ENCODE peak calls at places on chromosome 6, in six cellular contexts. T is CD4-positive, alpha-beta T cell; A is occipital lobe; M is NCI-H2081; J is CD8-positive, alpha-beta memory T cell; W is NCI-H1436. D is an unnamed sample.

GRCh38 chr6:33330736-33331135 is 13.2 kb upstream of the ZBTB22 start:
- DNase-seq in T (no peak), A (no peak), M (no peak), J (no peak), W (no peak), D (no peak)

GRCh38 chr6:36067374-36068011 is 39.9 kb downstream of the MAPK14 start:
- DNase-seq in T (no peak), A (no peak), M (no peak), J (no peak), W (no peak), D (no peak)

GRCh38 chr6:90939906-90940305 is 353.0 kb upstream of the MAP3K7 start:
- DNase-seq in T (no peak), A (no peak), M (no peak), J (no peak), W (no peak), D (no peak)

GRCh38 chr6:158631678-158632537 is 12.6 kb downstream of the DYNLT1 start:
- DNase-seq in T (no peak), A (no peak), M (no peak), J (no peak), W (no peak), D (peak)

GRCh38 chr6:118565317-118565960 is 17.3 kb downstream of the PLN start:
- DNase-seq in T (no peak), A (no peak), M (peak), J (peak), W (peak), D (peak)

GRCh38 chr6:131949909-131950766 is 1.0 kb downstream of the CCN2 start:
- DNase-seq in T (no peak), A (peak), M (peak), J (no peak), W (no peak), D (peak)

GRCh38 chr6:36858407-36858981 is 16.1 kb downstream of the PPIL1 start:
- DNase-seq in T (no peak), A (no peak), M (no peak), J (no peak), W (no peak), D (no peak)

GRCh38 chr6:147738516-147739187 is 230.2 kb downstream of the SAMD5 start:
- DNase-seq in T (no peak), A (no peak), M (no peak), J (no peak), W (no peak), D (no peak)

GRCh38 chr6:148969679-148970078 is 222.8 kb downstream of the UST start:
- DNase-seq in T (no peak), A (no peak), M (peak), J (no peak), W (no peak), D (no peak)

GRCh38 chr6:168407842-168408241 is 33.1 kb upstream of the SMOC2 start:
- DNase-seq in T (no peak), A (no peak), M (no peak), J (no peak), W (no peak), D (no peak)

GRCh38 chr6:125586074-125586473 is 163.4 kb upstream of the HEY2 start:
- DNase-seq in T (no peak), A (no peak), M (no peak), J (no peak), W (no peak), D (peak)

GRCh38 chr6:26045046-26045938 is 41.9 kb upstream of the HFE start:
- DNase-seq in T (peak), A (peak), M (no peak), J (peak), W (peak), D (peak)

GRCh38 chr6:151071295-151071694 is 168.5 kb upstream of the AKAP12 start:
- DNase-seq in T (no peak), A (no peak), M (no peak), J (no peak), W (no peak), D (peak)

GRCh38 chr6:93848011-93848620 is 428.8 kb upstream of the EPHA7 start:
- DNase-seq in T (no peak), A (no peak), M (no peak), J (no peak), W (no peak), D (no peak)

GRCh38 chr6:35590622-35591066 is 77.9 kb upstream of the TULP1 start:
- DNase-seq in T (no peak), A (peak), M (no peak), J (no peak), W (no peak), D (no peak)

GRCh38 chr6:684831-685636 is 7.9 kb downstream of the EXOC2 start:
- DNase-seq in T (no peak), A (no peak), M (no peak), J (no peak), W (no peak), D (peak)

GRCh38 chr6:168452685-168453377 is 11.8 kb downstream of the SMOC2 start:
- DNase-seq in T (no peak), A (no peak), M (no peak), J (no peak), W (no peak), D (no peak)

GRCh38 chr6:31179896-31180295 is 9.4 kb upstream of the POU5F1 start:
- DNase-seq in T (no peak), A (no peak), M (no peak), J (no peak), W (no peak), D (no peak)

GRCh38 chr6:53112404-53112803 is 36.2 kb downstream of the GCM1 start:
- DNase-seq in T (no peak), A (no peak), M (peak), J (no peak), W (no peak), D (peak)

GRCh38 chr6:118876201-118876600 is 17.8 kb upstream of the ASF1A start:
- DNase-seq in T (no peak), A (no peak), M (no peak), J (no peak), W (no peak), D (no peak)

GRCh38 chr6:71239694-71240093 is 48.9 kb upstream of the OGFRL1 start:
- DNase-seq in T (no peak), A (no peak), M (no peak), J (no peak), W (no peak), D (no peak)

GRCh38 chr6:37503486-37503980 is 3.8 kb upstream of the CCDC167 start:
- DNase-seq in T (no peak), A (no peak), M (no peak), J (no peak), W (no peak), D (no peak)

GRCh38 chr6:37615564-37616340 is 81.9 kb downstream of the MDGA1 start:
- DNase-seq in T (no peak), A (no peak), M (no peak), J (no peak), W (no peak), D (no peak)

GRCh38 chr6:84768442-84769174 is 4.2 kb upstream of the TBX18 start:
- DNase-seq in T (no peak), A (no peak), M (no peak), J (no peak), W (no peak), D (no peak)

GRCh38 chr6:144285798-144286502 is 815 bp downstream of the UTRN start:
- DNase-seq in T (peak), A (peak), M (no peak), J (peak), W (no peak), D (peak)

GRCh38 chr6:16684195-16684689 is 77.0 kb downstream of the ATXN1 start:
- DNase-seq in T (no peak), A (no peak), M (no peak), J (no peak), W (no peak), D (no peak)

GRCh38 chr6:143288923-143289322 is 161.6 kb downstream of the ADAT2 start:
- DNase-seq in T (no peak), A (no peak), M (no peak), J (no peak), W (no peak), D (no peak)

D was measured in kidney glomerular epithelial cell.